ENCODE peak calls at places on chromosomes 5 and 9, in seven cellular contexts. One of them, this sample, is unnamed.

GRCh38 chr5:176817369-176817841 is 7.0 kb downstream of the UNC5A start:
- DNase-seq in SHP77: peak
- DNase-seq in activated B cell treated with CpG ODN at 0.5 μM for 24 hours: no peak
- DNase-seq in amniotic stem cell: no peak
- DNase-seq in amygdala: no peak
- DNase-seq in stimulated activated CD8-positive, alpha-beta memory T cell treated with anti-CD3 and anti-CD28 coated beads, Interleukin-4, amount 100 ng/mL, for 4 hours: no peak
- DNase-seq in esophagus squamous epithelium: no peak
- DNase-seq in this sample: no peak

GRCh38 chr9:131621551-131622321 is 76.4 kb downstream of the PRRT1B start:
- DNase-seq in SHP77: no peak
- DNase-seq in activated B cell treated with CpG ODN at 0.5 μM for 24 hours: peak
- DNase-seq in amniotic stem cell: no peak
- DNase-seq in amygdala: no peak
- DNase-seq in stimulated activated CD8-positive, alpha-beta memory T cell treated with anti-CD3 and anti-CD28 coated beads, Interleukin-4, amount 100 ng/mL, for 4 hours: no peak
- DNase-seq in esophagus squamous epithelium: no peak
- DNase-seq in this sample: peak

GRCh38 chr9:35726876-35727438 is 5.0 kb downstream of the TLN1 start:
- DNase-seq in SHP77: no peak
- DNase-seq in activated B cell treated with CpG ODN at 0.5 μM for 24 hours: peak
- DNase-seq in amniotic stem cell: no peak
- DNase-seq in amygdala: peak
- DNase-seq in stimulated activated CD8-positive, alpha-beta memory T cell treated with anti-CD3 and anti-CD28 coated beads, Interleukin-4, amount 100 ng/mL, for 4 hours: no peak
- DNase-seq in esophagus squamous epithelium: no peak
- DNase-seq in this sample: no peak

GRCh38 chr5:13866792-13867191 is 77.7 kb downstream of the DNAH5 start:
- DNase-seq in SHP77: no peak
- DNase-seq in activated B cell treated with CpG ODN at 0.5 μM for 24 hours: no peak
- DNase-seq in amniotic stem cell: no peak
- DNase-seq in amygdala: no peak
- DNase-seq in stimulated activated CD8-positive, alpha-beta memory T cell treated with anti-CD3 and anti-CD28 coated beads, Interleukin-4, amount 100 ng/mL, for 4 hours: no peak
- DNase-seq in esophagus squamous epithelium: no peak
- DNase-seq in this sample: no peak

GRCh38 chr5:176540476-176540899 is 3.3 kb upstream of the RNF44 start:
- DNase-seq in SHP77: no peak
- DNase-seq in activated B cell treated with CpG ODN at 0.5 μM for 24 hours: no peak
- DNase-seq in amniotic stem cell: no peak
- DNase-seq in amygdala: no peak
- DNase-seq in stimulated activated CD8-positive, alpha-beta memory T cell treated with anti-CD3 and anti-CD28 coated beads, Interleukin-4, amount 100 ng/mL, for 4 hours: no peak
- DNase-seq in esophagus squamous epithelium: no peak
- DNase-seq in this sample: no peak

GRCh38 chr9:27473135-27473534 is 51.0 kb upstream of the IFNK start:
- DNase-seq in SHP77: no peak
- DNase-seq in activated B cell treated with CpG ODN at 0.5 μM for 24 hours: no peak
- DNase-seq in amniotic stem cell: no peak
- DNase-seq in amygdala: peak
- DNase-seq in stimulated activated CD8-positive, alpha-beta memory T cell treated with anti-CD3 and anti-CD28 coated beads, Interleukin-4, amount 100 ng/mL, for 4 hours: no peak
- DNase-seq in esophagus squamous epithelium: no peak
- DNase-seq in this sample: no peak

GRCh38 chr9:135029871-135030710 is 57.4 kb upstream of the OLFM1 start:
- DNase-seq in SHP77: no peak
- DNase-seq in activated B cell treated with CpG ODN at 0.5 μM for 24 hours: no peak
- DNase-seq in amniotic stem cell: no peak
- DNase-seq in amygdala: no peak
- DNase-seq in stimulated activated CD8-positive, alpha-beta memory T cell treated with anti-CD3 and anti-CD28 coated beads, Interleukin-4, amount 100 ng/mL, for 4 hours: no peak
- DNase-seq in esophagus squamous epithelium: no peak
- DNase-seq in this sample: no peak

GRCh38 chr5:96597441-96598020 is 64.6 kb upstream of the CAST start:
- DNase-seq in SHP77: peak
- DNase-seq in activated B cell treated with CpG ODN at 0.5 μM for 24 hours: no peak
- DNase-seq in amniotic stem cell: no peak
- DNase-seq in amygdala: no peak
- DNase-seq in stimulated activated CD8-positive, alpha-beta memory T cell treated with anti-CD3 and anti-CD28 coated beads, Interleukin-4, amount 100 ng/mL, for 4 hours: no peak
- DNase-seq in esophagus squamous epithelium: no peak
- DNase-seq in this sample: no peak

GRCh38 chr5:43036856-43037711 is 3.0 kb downstream of the ANXA2R start:
- DNase-seq in SHP77: no peak
- DNase-seq in activated B cell treated with CpG ODN at 0.5 μM for 24 hours: no peak
- DNase-seq in amniotic stem cell: no peak
- DNase-seq in amygdala: no peak
- DNase-seq in stimulated activated CD8-positive, alpha-beta memory T cell treated with anti-CD3 and anti-CD28 coated beads, Interleukin-4, amount 100 ng/mL, for 4 hours: no peak
- DNase-seq in esophagus squamous epithelium: no peak
- DNase-seq in this sample: no peak

GRCh38 chr9:73178044-73178443 is 26.4 kb downstream of the ANXA1 start:
- DNase-seq in SHP77: no peak
- DNase-seq in activated B cell treated with CpG ODN at 0.5 μM for 24 hours: no peak
- DNase-seq in amniotic stem cell: no peak
- DNase-seq in amygdala: no peak
- DNase-seq in stimulated activated CD8-positive, alpha-beta memory T cell treated with anti-CD3 and anti-CD28 coated beads, Interleukin-4, amount 100 ng/mL, for 4 hours: no peak
- DNase-seq in esophagus squamous epithelium: no peak
- DNase-seq in this sample: no peak

GRCh38 chr5:96177303-96177869 is 215.7 kb upstream of the ELL2 start:
- DNase-seq in SHP77: no peak
- DNase-seq in activated B cell treated with CpG ODN at 0.5 μM for 24 hours: no peak
- DNase-seq in amniotic stem cell: peak
- DNase-seq in amygdala: no peak
- DNase-seq in stimulated activated CD8-positive, alpha-beta memory T cell treated with anti-CD3 and anti-CD28 coated beads, Interleukin-4, amount 100 ng/mL, for 4 hours: no peak
- DNase-seq in esophagus squamous epithelium: no peak
- DNase-seq in this sample: no peak

GRCh38 chr5:170416526-170416925 is 27.4 kb upstream of the KCNMB1 start:
- DNase-seq in SHP77: no peak
- DNase-seq in activated B cell treated with CpG ODN at 0.5 μM for 24 hours: no peak
- DNase-seq in amniotic stem cell: no peak
- DNase-seq in amygdala: no peak
- DNase-seq in stimulated activated CD8-positive, alpha-beta memory T cell treated with anti-CD3 and anti-CD28 coated beads, Interleukin-4, amount 100 ng/mL, for 4 hours: no peak
- DNase-seq in esophagus squamous epithelium: no peak
- DNase-seq in this sample: no peak

GRCh38 chr9:104779334-104779733 is 15.4 kb downstream of the NIPSNAP3B start:
- DNase-seq in SHP77: no peak
- DNase-seq in activated B cell treated with CpG ODN at 0.5 μM for 24 hours: no peak
- DNase-seq in amniotic stem cell: no peak
- DNase-seq in amygdala: no peak
- DNase-seq in stimulated activated CD8-positive, alpha-beta memory T cell treated with anti-CD3 and anti-CD28 coated beads, Interleukin-4, amount 100 ng/mL, for 4 hours: no peak
- DNase-seq in esophagus squamous epithelium: no peak
- DNase-seq in this sample: no peak

GRCh38 chr5:72814864-72815263 is 1.6 kb upstream of the TNPO1 start:
- DNase-seq in SHP77: no peak
- DNase-seq in activated B cell treated with CpG ODN at 0.5 μM for 24 hours: no peak
- DNase-seq in amniotic stem cell: no peak
- DNase-seq in amygdala: no peak
- DNase-seq in stimulated activated CD8-positive, alpha-beta memory T cell treated with anti-CD3 and anti-CD28 coated beads, Interleukin-4, amount 100 ng/mL, for 4 hours: no peak
- DNase-seq in esophagus squamous epithelium: no peak
- DNase-seq in this sample: no peak

GRCh38 chr5:149240354-149240998 is 31.2 kb upstream of the AFAP1L1 start:
- DNase-seq in SHP77: no peak
- DNase-seq in activated B cell treated with CpG ODN at 0.5 μM for 24 hours: no peak
- DNase-seq in amniotic stem cell: no peak
- DNase-seq in amygdala: no peak
- DNase-seq in stimulated activated CD8-positive, alpha-beta memory T cell treated with anti-CD3 and anti-CD28 coated beads, Interleukin-4, amount 100 ng/mL, for 4 hours: peak
- DNase-seq in esophagus squamous epithelium: peak
- DNase-seq in this sample: no peak

GRCh38 chr5:122195784-122196394 is 66.5 kb downstream of the ZNF474 start:
- DNase-seq in SHP77: peak
- DNase-seq in activated B cell treated with CpG ODN at 0.5 μM for 24 hours: no peak
- DNase-seq in amniotic stem cell: peak
- DNase-seq in amygdala: peak
- DNase-seq in stimulated activated CD8-positive, alpha-beta memory T cell treated with anti-CD3 and anti-CD28 coated beads, Interleukin-4, amount 100 ng/mL, for 4 hours: no peak
- DNase-seq in esophagus squamous epithelium: no peak
- DNase-seq in this sample: no peak

GRCh38 chr5:33336911-33337620 is 103.7 kb upstream of the TARS1 start:
- DNase-seq in SHP77: no peak
- DNase-seq in activated B cell treated with CpG ODN at 0.5 μM for 24 hours: no peak
- DNase-seq in amniotic stem cell: no peak
- DNase-seq in amygdala: no peak
- DNase-seq in stimulated activated CD8-positive, alpha-beta memory T cell treated with anti-CD3 and anti-CD28 coated beads, Interleukin-4, amount 100 ng/mL, for 4 hours: no peak
- DNase-seq in esophagus squamous epithelium: no peak
- DNase-seq in this sample: no peak

GRCh38 chr9:107119294-107119693 is 163.8 kb upstream of the RAD23B start:
- DNase-seq in SHP77: no peak
- DNase-seq in activated B cell treated with CpG ODN at 0.5 μM for 24 hours: no peak
- DNase-seq in amniotic stem cell: no peak
- DNase-seq in amygdala: no peak
- DNase-seq in stimulated activated CD8-positive, alpha-beta memory T cell treated with anti-CD3 and anti-CD28 coated beads, Interleukin-4, amount 100 ng/mL, for 4 hours: no peak
- DNase-seq in esophagus squamous epithelium: no peak
- DNase-seq in this sample: no peak

GRCh38 chr9:22111871-22112247 is 102.8 kb upstream of the CDKN2B start:
- DNase-seq in SHP77: no peak
- DNase-seq in activated B cell treated with CpG ODN at 0.5 μM for 24 hours: no peak
- DNase-seq in amniotic stem cell: no peak
- DNase-seq in amygdala: no peak
- DNase-seq in stimulated activated CD8-positive, alpha-beta memory T cell treated with anti-CD3 and anti-CD28 coated beads, Interleukin-4, amount 100 ng/mL, for 4 hours: no peak
- DNase-seq in esophagus squamous epithelium: no peak
- DNase-seq in this sample: no peak

GRCh38 chr5:169164481-169164925 is 136.4 kb downstream of the SLIT3 start:
- DNase-seq in SHP77: no peak
- DNase-seq in activated B cell treated with CpG ODN at 0.5 μM for 24 hours: no peak
- DNase-seq in amniotic stem cell: peak
- DNase-seq in amygdala: peak
- DNase-seq in stimulated activated CD8-positive, alpha-beta memory T cell treated with anti-CD3 and anti-CD28 coated beads, Interleukin-4, amount 100 ng/mL, for 4 hours: no peak
- DNase-seq in esophagus squamous epithelium: no peak
- DNase-seq in this sample: no peak

GRCh38 chr5:72347801-72348305 is 27.7 kb downstream of the PTCD2 start:
- DNase-seq in SHP77: no peak
- DNase-seq in activated B cell treated with CpG ODN at 0.5 μM for 24 hours: no peak
- DNase-seq in amniotic stem cell: peak
- DNase-seq in amygdala: no peak
- DNase-seq in stimulated activated CD8-positive, alpha-beta memory T cell treated with anti-CD3 and anti-CD28 coated beads, Interleukin-4, amount 100 ng/mL, for 4 hours: no peak
- DNase-seq in esophagus squamous epithelium: no peak
- DNase-seq in this sample: no peak

GRCh38 chr9:113187935-113188595 is 33.0 kb downstream of the FKBP15 start:
- DNase-seq in SHP77: no peak
- DNase-seq in activated B cell treated with CpG ODN at 0.5 μM for 24 hours: no peak
- DNase-seq in amniotic stem cell: peak
- DNase-seq in amygdala: peak
- DNase-seq in stimulated activated CD8-positive, alpha-beta memory T cell treated with anti-CD3 and anti-CD28 coated beads, Interleukin-4, amount 100 ng/mL, for 4 hours: no peak
- DNase-seq in esophagus squamous epithelium: no peak
- DNase-seq in this sample: peak

GRCh38 chr5:156409834-156410233 is 82.9 kb downstream of the SGCD start:
- DNase-seq in SHP77: no peak
- DNase-seq in activated B cell treated with CpG ODN at 0.5 μM for 24 hours: no peak
- DNase-seq in amniotic stem cell: no peak
- DNase-seq in amygdala: no peak
- DNase-seq in stimulated activated CD8-positive, alpha-beta memory T cell treated with anti-CD3 and anti-CD28 coated beads, Interleukin-4, amount 100 ng/mL, for 4 hours: no peak
- DNase-seq in esophagus squamous epithelium: no peak
- DNase-seq in this sample: no peak

GRCh38 chr5:126600631-126601511 is at the start of gene PHAX:
- DNase-seq in SHP77: peak
- DNase-seq in activated B cell treated with CpG ODN at 0.5 μM for 24 hours: peak
- DNase-seq in amniotic stem cell: peak
- DNase-seq in amygdala: peak
- DNase-seq in stimulated activated CD8-positive, alpha-beta memory T cell treated with anti-CD3 and anti-CD28 coated beads, Interleukin-4, amount 100 ng/mL, for 4 hours: peak
- DNase-seq in esophagus squamous epithelium: no peak
- DNase-seq in this sample: peak

GRCh38 chr5:181246276-181247050 is 2.8 kb upstream of the RACK1 start:
- DNase-seq in SHP77: no peak
- DNase-seq in activated B cell treated with CpG ODN at 0.5 μM for 24 hours: peak
- DNase-seq in amniotic stem cell: no peak
- DNase-seq in amygdala: no peak
- DNase-seq in stimulated activated CD8-positive, alpha-beta memory T cell treated with anti-CD3 and anti-CD28 coated beads, Interleukin-4, amount 100 ng/mL, for 4 hours: peak
- DNase-seq in esophagus squamous epithelium: no peak
- DNase-seq in this sample: peak

GRCh38 chr5:173762930-173763329 is 125.2 kb upstream of the CPEB4 start:
- DNase-seq in SHP77: no peak
- DNase-seq in activated B cell treated with CpG ODN at 0.5 μM for 24 hours: no peak
- DNase-seq in amniotic stem cell: no peak
- DNase-seq in amygdala: no peak
- DNase-seq in stimulated activated CD8-positive, alpha-beta memory T cell treated with anti-CD3 and anti-CD28 coated beads, Interleukin-4, amount 100 ng/mL, for 4 hours: no peak
- DNase-seq in esophagus squamous epithelium: no peak
- DNase-seq in this sample: no peak

GRCh38 chr5:72584466-72584865 is 77.3 kb upstream of the ZNF366 start:
- DNase-seq in SHP77: no peak
- DNase-seq in activated B cell treated with CpG ODN at 0.5 μM for 24 hours: no peak
- DNase-seq in amniotic stem cell: no peak
- DNase-seq in amygdala: no peak
- DNase-seq in stimulated activated CD8-positive, alpha-beta memory T cell treated with anti-CD3 and anti-CD28 coated beads, Interleukin-4, amount 100 ng/mL, for 4 hours: no peak
- DNase-seq in esophagus squamous epithelium: no peak
- DNase-seq in this sample: no peak

GRCh38 chr5:10724799-10725507 is 36.1 kb downstream of the DAP start:
- DNase-seq in SHP77: no peak
- DNase-seq in activated B cell treated with CpG ODN at 0.5 μM for 24 hours: no peak
- DNase-seq in amniotic stem cell: peak
- DNase-seq in amygdala: no peak
- DNase-seq in stimulated activated CD8-positive, alpha-beta memory T cell treated with anti-CD3 and anti-CD28 coated beads, Interleukin-4, amount 100 ng/mL, for 4 hours: no peak
- DNase-seq in esophagus squamous epithelium: no peak
- DNase-seq in this sample: no peak

GRCh38 chr5:123700624-123701023 is 188.6 kb downstream of the CSNK1G3 start:
- DNase-seq in SHP77: no peak
- DNase-seq in activated B cell treated with CpG ODN at 0.5 μM for 24 hours: no peak
- DNase-seq in amniotic stem cell: peak
- DNase-seq in amygdala: no peak
- DNase-seq in stimulated activated CD8-positive, alpha-beta memory T cell treated with anti-CD3 and anti-CD28 coated beads, Interleukin-4, amount 100 ng/mL, for 4 hours: no peak
- DNase-seq in esophagus squamous epithelium: no peak
- DNase-seq in this sample: no peak

GRCh38 chr5:154202379-154203260 is 12.1 kb downstream of the GALNT10 start:
- DNase-seq in SHP77: no peak
- DNase-seq in activated B cell treated with CpG ODN at 0.5 μM for 24 hours: no peak
- DNase-seq in amniotic stem cell: no peak
- DNase-seq in amygdala: peak
- DNase-seq in stimulated activated CD8-positive, alpha-beta memory T cell treated with anti-CD3 and anti-CD28 coated beads, Interleukin-4, amount 100 ng/mL, for 4 hours: no peak
- DNase-seq in esophagus squamous epithelium: no peak
- DNase-seq in this sample: no peak

GRCh38 chr9:89639961-89640360 is 35.1 kb downstream of the GADD45G start:
- DNase-seq in SHP77: no peak
- DNase-seq in activated B cell treated with CpG ODN at 0.5 μM for 24 hours: no peak
- DNase-seq in amniotic stem cell: no peak
- DNase-seq in amygdala: no peak
- DNase-seq in stimulated activated CD8-positive, alpha-beta memory T cell treated with anti-CD3 and anti-CD28 coated beads, Interleukin-4, amount 100 ng/mL, for 4 hours: no peak
- DNase-seq in esophagus squamous epithelium: no peak
- DNase-seq in this sample: no peak

GRCh38 chr9:88828492-88828974 is 162.7 kb upstream of the S1PR3 start:
- DNase-seq in SHP77: no peak
- DNase-seq in activated B cell treated with CpG ODN at 0.5 μM for 24 hours: no peak
- DNase-seq in amniotic stem cell: no peak
- DNase-seq in amygdala: no peak
- DNase-seq in stimulated activated CD8-positive, alpha-beta memory T cell treated with anti-CD3 and anti-CD28 coated beads, Interleukin-4, amount 100 ng/mL, for 4 hours: no peak
- DNase-seq in esophagus squamous epithelium: no peak
- DNase-seq in this sample: no peak

This sample was measured in upper lobe of left lung.